ENCODE peak calls at places on chromosome 9, in four cellular contexts. One of them, this sample, is unnamed. For H3K9me3 and H3K4me1, the result is how much of the 10 kb centered on the place peaks cover.

GRCh38 chr9:70484232-70485130 is 70.0 kb upstream of the KLF9 start:
- DNase-seq in small intestine: peak
- DNase-seq in H9: peak
- DNase-seq in body of pancreas: peak
- DNase-seq in this sample: peak

GRCh38 chr9:70962761-70963445 is 158.5 kb downstream of the TRPM3 start:
- DNase-seq in small intestine: no peak
- DNase-seq in H9: no peak
- DNase-seq in body of pancreas: no peak
- DNase-seq in this sample: no peak

GRCh38 chr9:69745716-69746538 is 13.9 kb downstream of the PTAR1 start:
- DNase-seq in small intestine: peak
- DNase-seq in H9: no peak
- DNase-seq in body of pancreas: no peak
- DNase-seq in this sample: no peak

GRCh38 chr9:92655896-92656536 is 13.9 kb downstream of the IPPK start:
- DNase-seq in small intestine: peak
- DNase-seq in body of pancreas: no peak
- DNase-seq in H9: no peak
- DNase-seq in this sample: no peak

GRCh38 chr9:113808391-113809191 is 67.5 kb upstream of the ZNF618 start:
- DNase-seq in small intestine: peak
- DNase-seq in H9: no peak
- DNase-seq in body of pancreas: no peak
- DNase-seq in this sample: no peak

GRCh38 chr9:129486496-129487306 is 134.2 kb downstream of the C9orf50 start:
- DNase-seq in body of pancreas: peak
- DNase-seq in small intestine: no peak
- DNase-seq in H9: no peak
- DNase-seq in this sample: no peak

GRCh38 chr9:8760000-8760767 is 960.6 kb upstream of the DMAC1 start:
- DNase-seq in small intestine: no peak
- DNase-seq in body of pancreas: no peak
- DNase-seq in H9: no peak
- DNase-seq in this sample: no peak

GRCh38 chr9:78543353-78543752 is 246.4 kb downstream of the PSAT1 start:
- DNase-seq in H9: no peak
- DNase-seq in body of pancreas: no peak
- DNase-seq in small intestine: no peak
- DNase-seq in this sample: no peak

GRCh38 chr9:110969971-110970381 is 68.3 kb downstream of the LPAR1 start:
- DNase-seq in body of pancreas: no peak
- DNase-seq in H9: no peak
- DNase-seq in small intestine: peak
- DNase-seq in this sample: no peak

GRCh38 chr9:114616684-114617520 is 5.8 kb downstream of the TMEM268 start:
- DNase-seq in small intestine: no peak
- DNase-seq in H9: no peak
- DNase-seq in body of pancreas: peak
- DNase-seq in this sample: peak

GRCh38 chr9:37963936-37964739 is 60.2 kb upstream of the SLC25A51 start:
- DNase-seq in small intestine: peak
- DNase-seq in H9: no peak
- DNase-seq in body of pancreas: peak
- DNase-seq in this sample: no peak

GRCh38 chr9:129610473-129611301 is 10.2 kb downstream of the C9orf50 start:
- DNase-seq in small intestine: peak
- DNase-seq in body of pancreas: peak
- DNase-seq in H9: peak
- DNase-seq in this sample: peak

GRCh38 chr9:114228034-114228808 is 72.9 kb downstream of the COL27A1 start:
- DNase-seq in H9: no peak
- DNase-seq in body of pancreas: no peak
- DNase-seq in small intestine: no peak
- DNase-seq in this sample: no peak

GRCh38 chr9:136017813-136018190 is 56.6 kb upstream of the UBAC1 start:
- DNase-seq in small intestine: no peak
- DNase-seq in body of pancreas: no peak
- DNase-seq in H9: peak
- DNase-seq in this sample: peak

GRCh38 chr9:110753734-110754231 is 85.2 kb downstream of the MUSK start:
- DNase-seq in body of pancreas: no peak
- DNase-seq in small intestine: no peak
- DNase-seq in H9: no peak
- DNase-seq in this sample: no peak

GRCh38 chr9:93190656-93191353 is 6.9 kb downstream of the WNK2 start:
- DNase-seq in body of pancreas: no peak
- DNase-seq in H9: no peak
- DNase-seq in small intestine: no peak
- DNase-seq in this sample: no peak

GRCh38 chr9:18520395-18520794 is 46.4 kb downstream of the ADAMTSL1 start:
- DNase-seq in H9: no peak
- DNase-seq in body of pancreas: no peak
- DNase-seq in small intestine: no peak
- DNase-seq in this sample: no peak

GRCh38 chr9:33186457-33187168 is 19.5 kb upstream of the B4GALT1 start:
- DNase-seq in H9: no peak
- DNase-seq in small intestine: peak
- DNase-seq in body of pancreas: peak
- DNase-seq in this sample: peak

GRCh38 chr9:92512622-92513021 is 23.2 kb downstream of the ECM2 start:
- DNase-seq in H9: no peak
- DNase-seq in body of pancreas: no peak
- DNase-seq in small intestine: no peak
- DNase-seq in this sample: no peak

GRCh38 chr9:68755752-68756151 is 50.7 kb downstream of the PIP5K1B start:
- DNase-seq in H9: no peak
- DNase-seq in small intestine: no peak
- DNase-seq in body of pancreas: no peak
- DNase-seq in this sample: no peak

GRCh38 chr9:126617003-126617739 is 3.4 kb downstream of the LMX1B start:
- DNase-seq in small intestine: no peak
- DNase-seq in H9: peak
- DNase-seq in body of pancreas: no peak
- DNase-seq in this sample: no peak

GRCh38 chr9:21081999-21082398 is 4.3 kb upstream of the IFNB1 start:
- DNase-seq in H9: no peak
- DNase-seq in small intestine: peak
- DNase-seq in body of pancreas: no peak
- DNase-seq in this sample: no peak

GRCh38 chr9:115291841-115292240 is 173.9 kb upstream of the TNC start:
- DNase-seq in H9: no peak
- DNase-seq in small intestine: peak
- DNase-seq in body of pancreas: no peak
- DNase-seq in this sample: peak

GRCh38 chr9:115046786-115047185 is 71.2 kb downstream of the TNC start:
- DNase-seq in H9: no peak
- DNase-seq in body of pancreas: no peak
- DNase-seq in small intestine: no peak
- DNase-seq in this sample: no peak

GRCh38 chr9:114287001-114287762 is 35.7 kb upstream of the ORM1 start:
- DNase-seq in body of pancreas: no peak
- DNase-seq in H9: peak
- DNase-seq in small intestine: no peak
- DNase-seq in this sample: no peak

GRCh38 chr9:22053178-22053577 is 44.1 kb upstream of the CDKN2B start:
- DNase-seq in small intestine: no peak
- DNase-seq in body of pancreas: no peak
- DNase-seq in H9: no peak
- DNase-seq in this sample: no peak

GRCh38 chr9:114000671-114001409 is 77.3 kb downstream of the AMBP start:
- DNase-seq in body of pancreas: no peak
- DNase-seq in small intestine: no peak
- DNase-seq in H9: peak
- DNase-seq in this sample: no peak

DNA sequence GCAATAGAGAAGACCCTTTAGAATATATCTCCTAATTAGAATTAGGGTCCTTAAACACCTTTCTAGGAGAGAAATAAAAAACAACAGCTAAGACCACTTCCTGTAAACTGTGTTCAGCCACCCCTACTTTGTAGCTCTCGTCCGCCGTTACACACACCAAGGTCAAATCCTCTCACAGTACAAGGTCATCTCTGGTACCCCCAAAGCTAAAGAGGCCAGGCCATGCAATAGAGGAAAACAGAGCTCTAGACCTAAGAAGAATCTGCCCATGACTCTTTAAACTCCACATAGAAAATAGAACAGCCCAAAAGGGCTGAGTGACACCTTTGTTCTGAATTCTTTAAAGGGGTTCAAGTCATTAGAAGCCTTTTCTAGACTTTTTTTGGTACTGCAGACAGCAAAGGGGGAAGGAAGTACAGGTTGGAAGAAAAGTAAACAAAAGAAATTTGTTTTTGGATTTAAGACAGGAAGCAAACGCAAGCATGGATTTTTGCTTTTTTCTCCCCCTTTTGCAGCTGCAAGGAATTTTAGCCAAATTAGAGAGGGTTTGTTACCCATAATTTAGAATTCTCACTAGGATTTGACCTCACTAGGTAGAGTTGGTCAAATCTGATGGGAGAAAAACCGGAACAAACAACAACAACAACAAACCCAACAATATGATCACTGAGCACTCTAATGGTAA is 13.4 kb upstream of the FANCC start:
- DNase-seq in small intestine: no peak
- DNase-seq in H9: no peak
- DNase-seq in body of pancreas: no peak
- DNase-seq in this sample: no peak
- H3K9me3 ChIP-seq in small intestine: under half
- H3K9me3 ChIP-seq in H9: under half
- H3K9me3 ChIP-seq in body of pancreas: under half
- H3K9me3 ChIP-seq in this sample: under half

GRCh38 chr9:133884907-133885744 is 107.0 kb downstream of the VAV2 start:
- DNase-seq in body of pancreas: no peak
- DNase-seq in H9: no peak
- DNase-seq in small intestine: no peak
- DNase-seq in this sample: no peak

GRCh38 chr9:133887540-133888047 is 104.5 kb downstream of the VAV2 start:
- DNase-seq in H9: no peak
- DNase-seq in body of pancreas: no peak
- DNase-seq in small intestine: no peak
- DNase-seq in this sample: no peak

GRCh38 chr9:133888779-133889491 is 103.2 kb downstream of the VAV2 start:
- DNase-seq in H9: no peak
- DNase-seq in body of pancreas: no peak
- DNase-seq in small intestine: no peak
- DNase-seq in this sample: no peak

GRCh38 chr9:133888048-133888778 is 103.9 kb downstream of the VAV2 start:
- DNase-seq in body of pancreas: no peak
- DNase-seq in H9: no peak
- DNase-seq in small intestine: peak
- DNase-seq in this sample: no peak

DNA sequence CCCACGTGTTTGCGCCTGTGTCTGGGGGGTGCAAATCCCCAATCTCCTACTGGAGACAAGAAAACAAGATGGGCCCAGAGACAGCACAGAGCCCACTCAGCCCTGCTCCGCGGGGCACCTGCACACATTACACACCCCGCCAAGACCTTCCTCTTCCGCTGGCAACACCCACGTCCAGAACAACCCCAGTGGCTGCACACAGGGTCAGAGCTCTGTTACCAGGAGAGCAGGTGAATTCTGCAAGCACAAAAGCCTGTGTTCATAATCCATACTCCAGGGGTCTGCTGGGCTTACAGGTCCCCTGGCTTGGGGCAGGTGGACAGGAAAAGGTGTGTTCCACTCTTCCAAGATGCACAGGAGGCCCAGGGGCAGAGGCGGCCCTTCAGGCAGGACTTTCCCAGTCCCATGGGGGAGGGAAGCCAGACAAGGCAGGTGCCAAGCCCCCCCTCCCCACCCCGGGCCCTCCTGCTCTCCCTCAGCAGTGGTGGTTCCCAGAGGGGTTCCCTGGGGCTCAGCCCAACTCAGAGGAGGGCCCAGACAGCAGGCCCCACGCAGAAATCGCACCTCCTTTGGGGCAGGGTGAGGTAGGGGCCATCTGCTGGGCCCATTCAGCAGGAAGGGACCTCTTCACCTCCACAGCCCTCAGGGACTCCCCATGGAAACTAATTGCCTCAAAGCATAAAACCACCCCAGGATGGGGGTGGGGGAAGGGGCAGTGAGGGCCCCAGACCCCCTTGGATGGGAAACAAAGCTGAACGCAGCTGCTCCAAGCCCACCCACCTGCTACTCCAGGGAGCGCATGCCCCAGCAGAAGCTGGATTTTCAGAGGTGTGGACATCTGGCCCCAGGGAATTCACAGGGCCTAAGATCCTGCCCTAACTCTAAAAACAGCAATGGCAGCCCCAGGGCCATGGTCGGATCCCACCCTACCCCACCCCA is 105.3 kb downstream of the VAV2 start:
- DNase-seq in small intestine: no peak
- DNase-seq in H9: no peak
- DNase-seq in body of pancreas: no peak
- DNase-seq in this sample: no peak
- H3K4me1 ChIP-seq in small intestine: under half
- H3K4me1 ChIP-seq in H9: under half
- H3K4me1 ChIP-seq in body of pancreas: under half
- H3K4me1 ChIP-seq in this sample: under half

DNA sequence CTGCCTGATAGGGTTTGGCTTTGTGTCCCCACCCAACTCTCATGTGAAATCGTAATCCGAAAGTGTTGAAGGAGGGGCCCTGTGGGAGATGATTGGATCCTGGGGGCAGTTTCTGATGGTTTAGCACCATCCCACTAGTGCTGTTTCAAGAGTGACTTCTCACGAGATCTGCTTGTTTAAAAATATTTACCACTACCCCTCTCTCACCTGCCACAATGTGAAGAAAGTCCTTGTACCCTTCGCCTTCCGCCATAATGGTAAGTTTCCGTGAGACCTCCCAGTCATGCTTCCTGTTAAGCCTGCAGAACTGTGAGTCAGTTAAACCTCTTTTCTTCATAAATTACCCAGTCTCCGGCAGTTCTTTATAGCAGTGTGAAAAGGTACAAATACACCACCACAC is 2.7 kb upstream of the RFX3 start:
- DNase-seq in H9: no peak
- DNase-seq in body of pancreas: no peak
- DNase-seq in small intestine: peak
- DNase-seq in this sample: peak
- H3K9me3 ChIP-seq in H9: under half
- H3K9me3 ChIP-seq in body of pancreas: under half
- H3K9me3 ChIP-seq in small intestine: under half
- H3K9me3 ChIP-seq in this sample: under half

DNA sequence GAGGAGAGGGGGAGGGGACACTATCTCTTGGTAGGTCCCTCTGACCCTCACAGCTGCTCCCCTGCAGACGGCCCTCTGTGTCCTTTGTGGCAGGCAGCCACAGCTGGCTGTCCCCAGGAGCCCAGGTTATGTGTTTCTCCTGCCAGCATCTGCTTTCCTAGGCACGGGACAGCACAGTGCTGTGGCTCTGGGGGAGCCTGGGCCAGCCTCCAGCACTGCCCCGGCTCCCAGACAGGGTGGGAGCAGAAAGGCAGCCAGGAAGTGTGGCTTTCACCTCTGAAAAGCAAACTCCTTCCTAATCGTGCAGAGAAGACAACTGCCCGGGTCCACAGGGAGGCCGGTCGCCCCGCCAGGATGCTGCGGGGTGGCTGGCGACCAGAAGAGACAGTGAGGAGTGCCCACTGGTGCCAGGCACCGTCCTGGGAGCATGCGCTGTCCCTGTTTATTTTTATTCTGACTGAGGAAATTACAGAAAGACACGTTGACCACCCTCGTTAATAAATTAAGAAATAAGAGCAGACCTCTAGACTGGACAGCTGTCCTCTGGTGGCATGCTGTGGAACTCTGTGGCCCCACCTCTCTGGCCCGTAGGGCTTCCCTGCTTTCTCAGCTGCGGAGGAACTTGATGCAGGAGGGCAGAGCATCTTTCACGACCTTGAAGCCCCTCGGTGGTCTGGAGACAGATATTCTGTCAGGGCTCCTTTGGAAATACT is 240.3 kb downstream of the FANCC start:
- DNase-seq in body of pancreas: no peak
- DNase-seq in small intestine: no peak
- DNase-seq in H9: peak
- DNase-seq in this sample: peak
- H3K4me1 ChIP-seq in body of pancreas: half or more
- H3K4me1 ChIP-seq in small intestine: under half
- H3K4me1 ChIP-seq in H9: under half
- H3K4me1 ChIP-seq in this sample: under half